ENCODE peak calls at places on chromosomes 5 and 9, in five cellular contexts. Q is H54; B is head of caudate nucleus; V is foreskin fibroblast; J is activated naive CD4-positive, alpha-beta T cell. Y is an unnamed sample.

GRCh38 chr5:103522586-103522985 is 40.0 kb downstream of the NUDT12 start:
- DNase-seq in Q (no peak), B (no peak), V (no peak), J (no peak), Y (no peak)

GRCh38 chr9:82101475-82101874 is 112.9 kb downstream of the SPATA31D1 start:
- DNase-seq in Q (peak), B (no peak), V (no peak), J (no peak), Y (no peak)

GRCh38 chr9:89562186-89562814 is 42.5 kb upstream of the GADD45G start:
- DNase-seq in Q (no peak), B (no peak), V (no peak), J (no peak), Y (no peak)

GRCh38 chr9:113599647-113600476 is 136.3 kb downstream of the RGS3 start:
- DNase-seq in Q (no peak), B (no peak), V (peak), J (no peak), Y (no peak)

GRCh38 chr9:119959846-119960545 is 590.8 kb upstream of the BRINP1 start:
- DNase-seq in Q (no peak), B (no peak), V (no peak), J (no peak), Y (no peak)

GRCh38 chr5:178130576-178131445 is at the start of gene RMND5B:
- DNase-seq in Q (peak), B (peak), V (peak), J (peak), Y (peak)

GRCh38 chr9:132995906-132996305 is 17.4 kb downstream of the GFI1B start:
- DNase-seq in Q (no peak), B (no peak), V (no peak), J (no peak), Y (no peak)

GRCh38 chr5:143217065-143217803 is 186.3 kb downstream of the NR3C1 start:
- DNase-seq in Q (no peak), B (no peak), V (no peak), J (no peak), Y (no peak)

GRCh38 chr9:111943746-111944145 is 47.1 kb downstream of the UGCG start:
- DNase-seq in Q (no peak), B (no peak), V (no peak), J (no peak), Y (no peak)